ENCODE peak calls at places on chromosomes 16 and 17, in four cellular contexts. T is A549, X is K562, Z is HepG2. U is an unnamed sample.
A peak's percentile ranks its signal among the peaks of the same experiment; 100 is the strongest.

GRCh38 chr17:246851-247421 is 65.5 kb upstream of the DOC2B start:
- DNase-seq in T (no peak), X (no peak), Z (no peak), U (no peak)

GRCh38 chr17:82525712-82526111 is 6.2 kb downstream of the FOXK2 start:
- DNase-seq in T (no peak), X (no peak), Z (no peak), U (no peak)

GRCh38 chr16:50234771-50235556 is 31.4 kb upstream of the ADCY7 start:
- DNase-seq in T (no peak), X (no peak), Z (no peak), U (peak; percentile 67)

GRCh38 chr16:89453662-89454321 is 36.6 kb downstream of the ANKRD11 start:
- DNase-seq in T (peak; percentile 56), X (peak; percentile 40), Z (no peak), U (no peak)

GRCh38 chr17:37786481-37786880 is 41.6 kb upstream of the HNF1B start:
- DNase-seq in T (no peak), X (no peak), Z (no peak), U (peak; percentile 88)

GRCh38 chr17:17590141-17590735 is 1.3 kb downstream of the PEMT start:
- DNase-seq in T (no peak), X (no peak), Z (no peak), U (no peak)

GRCh38 chr17:80297996-80298560 is 37.4 kb downstream of the RNF213 start:
- DNase-seq in T (no peak), X (no peak), Z (no peak), U (no peak)

GRCh38 chr16:5845046-5845445 is 747.5 kb upstream of the EEF2KMT start:
- DNase-seq in T (no peak), X (no peak), Z (no peak), U (no peak)

GRCh38 chr16:65510850-65511249 is 389.0 kb upstream of the CDH11 start:
- DNase-seq in T (no peak), X (no peak), Z (peak; percentile 29), U (peak; percentile 64)

GRCh38 chr17:1275962-1276736 is 3.3 kb upstream of the TRARG1 start:
- DNase-seq in T (peak; percentile 79), X (peak; percentile 60), Z (peak; percentile 29), U (peak; percentile 27)

GRCh38 chr17:58525239-58525638 is 10.8 kb upstream of the MTMR4 start:
- DNase-seq in T (no peak), X (no peak), Z (no peak), U (peak; percentile 84)

GRCh38 chr16:55297062-55297909 is 26.7 kb upstream of the IRX6 start:
- DNase-seq in T (no peak), X (no peak), Z (no peak), U (peak; percentile 14)

GRCh38 chr17:1011138-1011537 is 14.2 kb downstream of the TIMM22 start:
- DNase-seq in T (no peak), X (no peak), Z (no peak), U (no peak)

GRCh38 chr16:48537909-48538745 is 71.9 kb downstream of the N4BP1 start:
- DNase-seq in T (no peak), X (no peak), Z (no peak), U (no peak)

GRCh38 chr16:9212621-9213020 is 121.2 kb downstream of the HAPSTR1 start:
- DNase-seq in T (no peak), X (no peak), Z (no peak), U (no peak)

GRCh38 chr17:83072600-83073358 is 6.6 kb upstream of the METRNL start:
- DNase-seq in T (no peak), X (peak; percentile 57), Z (no peak), U (no peak)

GRCh38 chr17:17913695-17914332 is 58.4 kb downstream of the TOM1L2 start:
- DNase-seq in T (peak; percentile 97), X (peak; percentile 75), Z (peak; percentile 66), U (peak; percentile 90)

GRCh38 chr17:80453126-80453979 is 23.1 kb downstream of the NPTX1 start:
- DNase-seq in T (no peak), X (no peak), Z (no peak), U (no peak)

GRCh38 chr16:79278506-79278905 is 322.0 kb downstream of the MAF start:
- DNase-seq in T (no peak), X (no peak), Z (no peak), U (no peak)

GRCh38 chr16:85640606-85641005 is 27.5 kb downstream of the GSE1 start:
- DNase-seq in T (no peak), X (no peak), Z (no peak), U (no peak)

GRCh38 chr17:48057626-48058025 is 9.5 kb downstream of the NFE2L1 start:
- DNase-seq in T (no peak), X (no peak), Z (no peak), U (no peak)

GRCh38 chr17:1050996-1051925 is 54.3 kb downstream of the TIMM22 start:
- DNase-seq in T (no peak), X (no peak), Z (no peak), U (no peak)

GRCh38 chr17:65013613-65014391 is 42.7 kb downstream of the GNA13 start:
- DNase-seq in T (no peak), X (no peak), Z (peak; percentile 28), U (peak; percentile 93)

GRCh38 chr17:55344514-55344997 is 77.1 kb downstream of the MMD start:
- DNase-seq in T (no peak), X (peak; percentile 79), Z (no peak), U (no peak)

GRCh38 chr16:26649646-26650045 is 417.1 kb upstream of the C16orf82 start:
- DNase-seq in T (no peak), X (no peak), Z (no peak), U (no peak)

GRCh38 chr17:2421315-2422147 is 20.7 kb upstream of the MNT start:
- DNase-seq in T (no peak), X (no peak), Z (no peak), U (peak; percentile 50)

GRCh38 chr16:51854401-51854951 is 692.5 kb downstream of the TOX3 start:
- DNase-seq in T (no peak), X (no peak), Z (no peak), U (peak; percentile 48)

GRCh38 chr16:73047536-73048291 is at the start of gene ZFHX3:
- DNase-seq in T (no peak), X (no peak), Z (peak; percentile 76), U (peak; percentile 49)

GRCh38 chr17:32936894-32937500 is 9.0 kb downstream of the TMEM98 start:
- DNase-seq in T (peak; percentile 78), X (peak; percentile 77), Z (peak; percentile 59), U (peak; percentile 70)

GRCh38 chr17:82491533-82491932 is 28.0 kb upstream of the FOXK2 start:
- DNase-seq in T (no peak), X (no peak), Z (no peak), U (no peak)

GRCh38 chr17:75345514-75346167 is 56.4 kb upstream of the SLC25A19 start:
- DNase-seq in T (no peak), X (no peak), Z (no peak), U (no peak)

DNA sequence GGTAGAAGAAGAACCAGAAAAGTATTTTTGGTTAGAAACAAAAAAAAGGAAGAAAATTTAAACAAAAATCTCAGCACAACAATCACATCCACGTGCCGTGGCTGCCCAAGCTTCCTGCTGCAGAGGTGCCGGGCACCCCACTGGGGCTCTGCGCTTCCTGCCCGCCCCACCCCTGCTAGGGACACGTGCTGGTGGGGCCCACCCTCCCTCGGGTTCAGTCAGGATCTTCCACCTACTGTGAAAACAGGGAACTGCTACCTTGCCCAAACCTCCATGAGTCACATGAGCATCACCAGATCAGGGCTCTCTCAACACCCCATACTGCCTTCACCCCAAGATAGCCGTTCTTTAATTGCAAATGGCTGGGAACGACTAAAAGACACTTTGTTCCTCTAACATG is 24.4 kb upstream of the CYTH1 start:
- DNase-seq in T (peak; percentile 53), X (no peak), Z (no peak), U (no peak)
- TF ChIP-seq MAZ in T (no peak), X (no peak), Z (no peak), U (no peak)

DNA sequence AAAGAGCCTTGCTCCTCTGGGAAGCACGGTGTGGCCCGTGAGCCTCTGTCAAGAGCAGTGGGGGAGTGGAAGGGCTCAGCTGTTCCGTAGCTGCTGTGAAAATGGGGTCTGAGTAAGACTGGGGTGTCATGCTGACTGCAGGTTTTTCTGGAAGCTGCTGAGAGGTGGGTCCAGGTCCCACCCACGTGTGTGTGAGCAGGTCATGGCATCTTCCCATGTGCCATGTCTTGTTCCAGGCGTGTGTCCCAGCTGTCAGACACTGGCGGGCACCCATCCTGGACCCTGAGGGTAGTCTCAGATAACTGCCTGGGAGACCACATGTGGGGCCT is 93.0 kb downstream of the NPIPB11 start:
- DNase-seq in T (no peak), X (no peak), Z (no peak), U (no peak)
- TF ChIP-seq MAZ in T (no peak), X (no peak), Z (no peak), U (no peak)

GRCh38 chr16:11635679-11636171 is 32.5 kb upstream of the SNN start:
- DNase-seq in T (no peak), X (no peak), Z (no peak), U (no peak)

GRCh38 chr16:11639008-11639562 is 29.2 kb upstream of the SNN start:
- DNase-seq in T (no peak), X (no peak), Z (no peak), U (no peak)

GRCh38 chr16:11635127-11635652 is 33.1 kb upstream of the SNN start:
- DNase-seq in T (no peak), X (no peak), Z (no peak), U (no peak)

GRCh38 chr16:11636172-11636721 is 32.0 kb upstream of the SNN start:
- DNase-seq in T (no peak), X (no peak), Z (peak; percentile 56), U (no peak)

DNA sequence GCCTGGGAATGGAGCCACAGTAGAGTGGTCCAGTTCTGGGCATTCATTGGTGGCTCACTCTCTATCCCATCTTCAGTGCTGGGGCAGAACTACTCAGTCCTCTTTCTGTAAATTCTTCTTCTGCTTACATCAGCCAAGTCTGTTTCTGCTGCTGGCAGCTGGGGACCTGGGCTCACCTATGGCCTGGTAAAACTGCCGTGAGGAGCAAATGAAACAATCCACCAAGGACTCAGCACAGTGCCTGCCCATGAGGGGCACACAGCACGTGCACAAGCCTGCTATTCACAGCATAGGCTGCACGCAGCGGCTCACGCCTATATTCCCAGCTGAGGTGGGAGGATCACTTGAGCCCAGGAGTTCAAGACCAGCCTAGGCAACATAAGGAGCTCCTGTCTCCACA is 30.9 kb upstream of the SNN start:
- DNase-seq in T (no peak), X (no peak), Z (no peak), U (no peak)
- TF ChIP-seq MAZ in T (no peak), X (no peak), Z (no peak), U (no peak)

GRCh38 chr16:2277466-2278271 is 9.7 kb upstream of the RNPS1 start:
- DNase-seq in T (no peak), X (no peak), Z (no peak), U (no peak)
- TF ChIP-seq MAZ in T (no peak), X (no peak), Z (no peak), U (no peak)

DNA sequence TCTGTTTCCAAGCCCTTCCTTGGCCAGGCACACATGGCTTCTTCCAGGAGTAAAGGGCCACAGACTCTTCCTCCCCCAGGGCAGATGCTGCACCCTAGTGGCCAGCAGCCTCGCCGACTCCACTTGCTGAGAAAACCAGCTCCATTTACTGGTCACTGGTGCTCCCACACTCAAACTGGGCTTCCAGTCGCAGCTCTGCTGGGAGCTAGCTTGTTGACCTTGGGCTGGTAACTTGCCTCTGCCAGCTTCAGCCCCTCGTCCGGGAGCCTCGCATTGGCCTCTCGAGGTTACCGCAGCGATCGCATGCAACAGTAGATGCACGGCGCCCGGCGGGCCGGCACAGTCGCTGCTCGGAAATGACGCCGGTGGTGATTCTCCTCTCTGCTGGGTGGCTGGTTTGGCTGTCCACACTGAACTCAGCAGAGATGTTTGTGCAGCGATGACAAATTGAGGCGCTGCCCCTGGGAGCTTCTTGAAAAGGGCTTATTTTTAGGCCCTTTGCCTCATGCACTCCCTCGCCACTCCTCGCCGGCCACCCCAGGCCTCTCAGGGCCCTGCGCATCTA is 81.7 kb upstream of the PLCG2 start:
- DNase-seq in T (peak; percentile 59), X (peak; percentile 57), Z (peak; percentile 45), U (peak; percentile 54)
- TF ChIP-seq MAZ in T (no peak), X (no peak), Z (no peak), U (no peak)

U was measured in IMR-90.